ENCODE peak calls at places on chromosomes 11 and 22, in five cellular contexts. F, D, L, J and R are unnamed samples.

GRCh38 chr22:49600891-49601431 is 226.7 kb downstream of the BRD1 start:
- DNase-seq in F (no peak), D (no peak), L (no peak), J (no peak), R (no peak)

GRCh38 chr11:109037856-109038780 is 373.2 kb downstream of the DDX10 start:
- DNase-seq in F (peak), D (no peak), L (no peak), J (no peak), R (peak)

GRCh38 chr11:102293873-102294601 is 23.2 kb upstream of the BIRC3 start:
- DNase-seq in F (peak), D (peak), L (peak), J (peak), R (peak)

GRCh38 chr11:67648796-67649613 is 1.5 kb downstream of the ACY3 start:
- DNase-seq in F (no peak), D (no peak), L (no peak), J (no peak), R (no peak)

GRCh38 chr11:79263001-79263400 is 177.8 kb downstream of the TENM4 start:
- DNase-seq in F (no peak), D (no peak), L (no peak), J (no peak), R (no peak)

GRCh38 chr11:127017482-127017881 is 16.9 kb upstream of the KIRREL3 start:
- DNase-seq in F (peak), D (peak), L (no peak), J (no peak), R (peak)

GRCh38 chr11:105100206-105100605 is 39.4 kb downstream of the CARD18 start:
- DNase-seq in F (peak), D (no peak), L (no peak), J (no peak), R (no peak)

GRCh38 chr11:17735823-17736772 is 1.5 kb downstream of the KCNC1 start:
- DNase-seq in F (no peak), D (peak), L (no peak), J (no peak), R (peak)

GRCh38 chr11:3631331-3631730 is 10.5 kb downstream of the ART5 start:
- DNase-seq in F (peak), D (no peak), L (no peak), J (no peak), R (no peak)

GRCh38 chr22:21980547-21980946 is 2.0 kb downstream of the TOP3B start:
- DNase-seq in F (no peak), D (no peak), L (no peak), J (no peak), R (no peak)

GRCh38 chr11:122882809-122883681 is 486 bp downstream of the JHY start:
- DNase-seq in F (peak), D (peak), L (peak), J (peak), R (peak)

GRCh38 chr11:132792341-132793140 is 739.8 kb downstream of the OPCML start:
- DNase-seq in F (no peak), D (peak), L (no peak), J (no peak), R (peak)

GRCh38 chr11:119751281-119752060 is 22.5 kb upstream of the NECTIN1 start:
- DNase-seq in F (peak), D (no peak), L (no peak), J (peak), R (no peak)

GRCh38 chr11:43947815-43948214 is 5.4 kb downstream of the C11orf96 start:
- DNase-seq in F (no peak), D (no peak), L (no peak), J (no peak), R (no peak)

GRCh38 chr11:3014943-3015342 is 22.8 kb upstream of the NAP1L4 start:
- DNase-seq in F (no peak), D (no peak), L (no peak), J (no peak), R (no peak)

GRCh38 chr11:130131957-130132850 is 27.4 kb upstream of the ST14 start:
- DNase-seq in F (peak), D (peak), L (peak), J (peak), R (peak)

GRCh38 chr11:120217526-120217925 is 6.7 kb downstream of the OAF start:
- DNase-seq in F (no peak), D (no peak), L (no peak), J (no peak), R (no peak)

GRCh38 chr22:29308148-29308790 is 1.8 kb downstream of the GAS2L1 start:
- DNase-seq in F (peak), D (no peak), L (no peak), J (no peak), R (no peak)

GRCh38 chr11:492416-493226 is 14.4 kb downstream of the RNH1 start:
- DNase-seq in F (no peak), D (no peak), L (no peak), J (no peak), R (no peak)

GRCh38 chr11:120978701-120979100 is 45.2 kb upstream of the TBCEL start:
- DNase-seq in F (no peak), D (no peak), L (no peak), J (no peak), R (no peak)

GRCh38 chr11:1668911-1669473 is 28.0 kb upstream of the KRTAP5-6 start:
- DNase-seq in F (no peak), D (no peak), L (no peak), J (no peak), R (no peak)
- TF ChIP-seq EZH2 in F (no peak), D (no peak), L (no peak), J (peak), R (no peak)

GRCh38 chr11:125932301-125932700 is 13.5 kb upstream of the VSIG10L2 start:
- DNase-seq in F (no peak), D (no peak), L (no peak), J (no peak), R (no peak)

GRCh38 chr11:125929445-125930075 is 16.3 kb upstream of the VSIG10L2 start:
- DNase-seq in F (no peak), D (no peak), L (no peak), J (no peak), R (no peak)

GRCh38 chr11:125931116-125931515 is 14.7 kb upstream of the VSIG10L2 start:
- DNase-seq in F (no peak), D (no peak), L (no peak), J (no peak), R (no peak)

GRCh38 chr11:125931681-125932080 is 14.2 kb upstream of the VSIG10L2 start:
- DNase-seq in F (no peak), D (no peak), L (no peak), J (no peak), R (no peak)

DNA sequence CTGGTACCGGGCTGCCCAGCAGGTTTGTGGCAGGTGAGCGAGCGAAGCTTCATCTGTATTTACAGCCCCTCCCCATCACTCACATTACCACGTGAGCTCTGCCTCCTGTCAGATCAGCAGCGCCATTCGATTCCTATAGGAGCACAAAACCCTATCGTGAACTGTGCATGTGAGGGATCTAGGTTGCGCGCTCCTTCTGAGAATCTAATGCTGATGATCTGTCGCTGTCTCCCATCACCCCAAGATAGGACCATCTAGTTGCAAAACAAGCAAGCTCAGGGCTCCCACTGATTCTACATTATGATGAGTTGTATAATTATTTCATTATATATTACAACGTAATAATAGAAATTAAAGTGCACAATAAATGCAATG is 15.8 kb upstream of the VSIG10L2 start:
- DNase-seq in F (no peak), D (no peak), L (no peak), J (no peak), R (no peak)
- TF ChIP-seq EZH2 in F (no peak), D (no peak), L (no peak), J (no peak), R (no peak)

GRCh38 chr11:59172345-59173079 is 580 bp downstream of the DTX4 start:
- DNase-seq in F (peak), D (peak), L (peak), J (peak), R (peak)
- TF ChIP-seq EZH2 in F (no peak), D (no peak), L (no peak), J (no peak), R (no peak)

DNA sequence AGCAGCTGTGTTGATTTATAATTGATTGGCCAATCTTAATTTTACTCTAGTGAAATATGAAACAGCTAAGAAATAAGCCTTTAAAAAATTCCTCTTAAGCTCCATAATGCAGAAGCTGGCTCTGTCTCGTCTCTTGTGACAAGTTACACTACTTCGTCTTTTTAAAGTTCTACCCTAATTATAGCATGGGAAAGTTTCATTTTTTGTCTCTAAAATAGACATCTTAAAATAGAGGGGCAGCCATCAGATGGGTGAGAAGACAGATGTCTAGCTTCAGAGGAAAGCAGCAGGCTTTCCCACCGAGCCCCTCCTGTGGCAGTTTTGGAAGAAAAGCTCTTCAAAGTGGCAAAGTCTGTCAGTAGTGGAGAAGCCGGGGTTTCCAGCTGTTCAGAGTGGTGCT is 39.5 kb downstream of the XRRA1 start:
- DNase-seq in F (no peak), D (no peak), L (no peak), J (peak), R (no peak)
- TF ChIP-seq EZH2 in F (no peak), D (no peak), L (no peak), J (no peak), R (no peak)

GRCh38 chr11:107591446-107592236 is 694 bp downstream of the ELMOD1 start:
- DNase-seq in F (peak), D (peak), L (no peak), J (peak), R (peak)
- TF ChIP-seq EZH2 in F (no peak), D (peak), L (no peak), J (no peak), R (peak)

DNA sequence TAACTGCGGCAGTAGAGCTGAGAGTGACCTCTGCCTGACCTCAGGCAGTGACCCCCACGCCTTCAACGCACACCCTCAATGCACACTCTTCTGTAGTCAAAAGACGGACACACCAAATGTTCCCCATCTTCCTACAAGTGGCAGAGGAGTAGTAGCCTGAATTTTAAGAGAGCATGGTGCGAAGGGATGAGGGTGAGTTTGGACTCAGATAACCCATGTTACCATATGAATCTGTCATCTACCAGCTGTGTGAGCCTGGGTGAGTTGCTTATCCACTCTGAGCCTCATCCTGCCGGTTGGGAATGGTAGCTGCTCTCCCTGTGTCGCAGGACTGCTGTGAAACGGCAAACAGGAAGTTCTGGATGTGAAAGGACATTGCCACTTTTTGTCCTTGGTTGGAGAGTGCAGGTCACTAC is 20.6 kb upstream of the ROBO3 start:
- DNase-seq in F (no peak), D (peak), L (no peak), J (no peak), R (peak)
- TF ChIP-seq EZH2 in F (peak), D (peak), L (no peak), J (no peak), R (no peak)

GRCh38 chr11:61293869-61294716 is 1.0 kb downstream of the VWCE start:
- DNase-seq in F (peak), D (peak), L (peak), J (peak), R (peak)
- TF ChIP-seq EZH2 in F (no peak), D (no peak), L (no peak), J (no peak), R (no peak)

GRCh38 chr11:72243567-72244316 is at the start of gene PHOX2A:
- DNase-seq in F (no peak), D (peak), L (no peak), J (no peak), R (peak)

GRCh38 chr11:72243173-72243566 is 806 bp downstream of the PHOX2A start:
- DNase-seq in F (no peak), D (no peak), L (no peak), J (no peak), R (no peak)

GRCh38 chr11:72242141-72242540 is 1.8 kb downstream of the PHOX2A start:
- DNase-seq in F (no peak), D (no peak), L (no peak), J (no peak), R (no peak)

GRCh38 chr11:72245232-72245816 is 1.3 kb upstream of the PHOX2A start:
- DNase-seq in F (no peak), D (peak), L (no peak), J (no peak), R (no peak)

GRCh38 chr11:72244317-72245231 is 598 bp upstream of the PHOX2A start:
- DNase-seq in F (no peak), D (peak), L (no peak), J (no peak), R (peak)
- TF ChIP-seq EZH2 in F (peak), D (peak), L (peak), J (no peak), R (peak)